ENCODE peak calls at places on chromosome 12, in seven cellular contexts. One of them, this sample, is unnamed.

GRCh38 chr12:60144395-60144794 is 548.6 kb downstream of the SLC16A7 start:
- DNase-seq in uterus: no peak
- DNase-seq in progenitor cell of endocrine pancreas: no peak
- DNase-seq in K562: peak; percentile 41
- DNase-seq in IMR-90: no peak
- DNase-seq in B cell: no peak
- DNase-seq in aorta: no peak
- DNase-seq in this sample: no peak

GRCh38 chr12:126914170-126914796 is 1352.7 kb upstream of the TMEM132C start:
- DNase-seq in B cell: no peak
- DNase-seq in K562: no peak
- DNase-seq in aorta: no peak
- DNase-seq in progenitor cell of endocrine pancreas: no peak
- DNase-seq in uterus: no peak
- DNase-seq in IMR-90: no peak
- DNase-seq in this sample: no peak

GRCh38 chr12:93425736-93426363 is 15.9 kb downstream of the UBE2N start:
- DNase-seq in B cell: no peak
- DNase-seq in progenitor cell of endocrine pancreas: no peak
- DNase-seq in K562: no peak
- DNase-seq in IMR-90: no peak
- DNase-seq in uterus: no peak
- DNase-seq in aorta: no peak
- DNase-seq in this sample: no peak

GRCh38 chr12:99444859-99445316 is 202.7 kb upstream of the GARIN6 start:
- DNase-seq in uterus: no peak
- DNase-seq in aorta: no peak
- DNase-seq in K562: no peak
- DNase-seq in progenitor cell of endocrine pancreas: no peak
- DNase-seq in IMR-90: no peak
- DNase-seq in B cell: no peak
- DNase-seq in this sample: no peak

GRCh38 chr12:40054554-40055226 is 51.2 kb downstream of the SLC2A13 start:
- DNase-seq in aorta: no peak
- DNase-seq in uterus: peak; percentile 23
- DNase-seq in B cell: no peak
- DNase-seq in progenitor cell of endocrine pancreas: no peak
- DNase-seq in IMR-90: peak; percentile 80
- DNase-seq in K562: no peak
- DNase-seq in this sample: peak; percentile 29

GRCh38 chr12:32997471-32997870 is 100.9 kb upstream of the PKP2 start:
- DNase-seq in aorta: no peak
- DNase-seq in uterus: no peak
- DNase-seq in IMR-90: no peak
- DNase-seq in B cell: no peak
- DNase-seq in progenitor cell of endocrine pancreas: no peak
- DNase-seq in K562: no peak
- DNase-seq in this sample: no peak

GRCh38 chr12:45613306-45613705 is 116.2 kb upstream of the ARID2 start:
- DNase-seq in IMR-90: peak; percentile 84
- DNase-seq in progenitor cell of endocrine pancreas: no peak
- DNase-seq in K562: no peak
- DNase-seq in uterus: no peak
- DNase-seq in aorta: no peak
- DNase-seq in B cell: no peak
- DNase-seq in this sample: no peak

GRCh38 chr12:67323007-67323406 is 53.8 kb downstream of the CAND1 start:
- DNase-seq in uterus: no peak
- DNase-seq in K562: no peak
- DNase-seq in progenitor cell of endocrine pancreas: no peak
- DNase-seq in aorta: no peak
- DNase-seq in B cell: no peak
- DNase-seq in IMR-90: no peak
- DNase-seq in this sample: no peak

GRCh38 chr12:109752117-109753053 is 38.8 kb downstream of the FAM222A start:
- DNase-seq in K562: no peak
- DNase-seq in aorta: peak; percentile 12
- DNase-seq in IMR-90: no peak
- DNase-seq in B cell: no peak
- DNase-seq in progenitor cell of endocrine pancreas: no peak
- DNase-seq in uterus: no peak
- DNase-seq in this sample: no peak

GRCh38 chr12:522692-523378 is 63.1 kb downstream of the B4GALNT3 start:
- DNase-seq in progenitor cell of endocrine pancreas: no peak
- DNase-seq in IMR-90: no peak
- DNase-seq in K562: no peak
- DNase-seq in B cell: no peak
- DNase-seq in aorta: no peak
- DNase-seq in uterus: no peak
- DNase-seq in this sample: no peak

GRCh38 chr12:57005980-57006808 is at the start of gene ZBTB39:
- DNase-seq in B cell: peak; percentile 99
- DNase-seq in K562: peak; percentile 96
- DNase-seq in uterus: peak; percentile 63
- DNase-seq in progenitor cell of endocrine pancreas: peak; percentile 64
- DNase-seq in IMR-90: peak; percentile 35
- DNase-seq in aorta: peak; percentile 86
- DNase-seq in this sample: no peak